ENCODE peak calls at places on chromosomes 4 and X, in six cellular contexts. I is mucosa of descending colon; R is ELR; P is fibroblast of lung; N is NCI-H2029; B is CD4-positive, alpha-beta T cell. Q is an unnamed sample.
A peak's percentile ranks its signal among the peaks of the same experiment; 100 is the strongest.

GRCh38 chrX:80747832-80748231 is 61.8 kb downstream of the BRWD3 start:
- DNase-seq in P (peak; percentile 24), B (no peak), R (peak; percentile 52), I (no peak), N (no peak), Q (no peak)

GRCh38 chrX:9860826-9861225 is 74.6 kb downstream of the SHROOM2 start:
- DNase-seq in P (no peak), R (no peak), N (no peak), I (no peak), B (no peak), Q (no peak)

GRCh38 chr4:54708339-54709279 is 50.9 kb downstream of the KIT start:
- DNase-seq in P (no peak), B (no peak), I (no peak), R (no peak), N (no peak), Q (no peak)

GRCh38 chrX:71556026-71556425 is 22.2 kb upstream of the GCNA start:
- DNase-seq in P (no peak), R (no peak), N (no peak), I (no peak), B (no peak), Q (no peak)

GRCh38 chr4:101660607-101661006 is 129.9 kb upstream of the BANK1 start:
- DNase-seq in P (no peak), I (no peak), B (no peak), N (no peak), R (no peak), Q (no peak)

GRCh38 chr4:1211371-1211770 is 37.6 kb downstream of the CTBP1 start:
- DNase-seq in P (no peak), R (no peak), B (no peak), I (no peak), N (no peak), Q (no peak)

GRCh38 chr4:139084425-139085093 is 69.0 kb downstream of the NOCT start:
- DNase-seq in N (peak; percentile 91), R (peak; percentile 91), P (no peak), I (no peak), B (no peak), Q (no peak)

GRCh38 chr4:53693408-53693807 is 102.1 kb upstream of the LNX1 start:
- DNase-seq in R (no peak), I (no peak), N (peak; percentile 68), B (no peak), P (no peak), Q (no peak)

GRCh38 chrX:11944486-11944885 is 186.4 kb downstream of the MSL3 start:
- DNase-seq in P (peak; percentile 53), R (peak; percentile 77), I (no peak), N (no peak), B (no peak), Q (no peak)

GRCh38 chrX:45571453-45571852 is 370.8 kb upstream of the DIPK2B start:
- DNase-seq in I (no peak), N (no peak), B (no peak), P (no peak), R (no peak), Q (no peak)